ENCODE peak calls at places on chromosomes 13 and 19, in five cellular contexts. X is HepG2, M is IMR-90, Q is GM12878, F is K562. B is an unnamed sample.

GRCh38 chr19:36891768-36892357 is 24.2 kb downstream of the ZNF829 start:
- DNase-seq in Q (no peak), M (no peak), X (no peak), F (no peak), B (no peak)

GRCh38 chr19:52336976-52337375 is 933 bp downstream of the ZNF610 start:
- DNase-seq in Q (no peak), F (no peak), M (peak; percentile 27), X (no peak), B (peak; percentile 45)

GRCh38 chr19:16702123-16702522 is 17.5 kb upstream of the NWD1 start:
- DNase-seq in M (peak; percentile 66), Q (no peak), X (peak; percentile 10), F (no peak), B (peak; percentile 48)

GRCh38 chr13:44165895-44166496 is 207.6 kb upstream of the SERP2 start:
- DNase-seq in Q (no peak), M (no peak), X (no peak), F (no peak), B (no peak)

GRCh38 chr19:56404705-56405056 is 549 bp downstream of the ZNF583 start:
- DNase-seq in Q (no peak), M (no peak), X (no peak), F (peak; percentile 18), B (no peak)

GRCh38 chr13:47066261-47066660 is 169.4 kb upstream of the HTR2A start:
- DNase-seq in Q (no peak), M (peak; percentile 9), F (no peak), X (no peak), B (no peak)

GRCh38 chr13:79320433-79320832 is 85.6 kb downstream of the RBM26 start:
- DNase-seq in Q (no peak), X (no peak), M (no peak), F (no peak), B (no peak)

GRCh38 chr13:65882810-65883209 is 1347.3 kb downstream of the PCDH9 start:
- DNase-seq in M (no peak), Q (no peak), F (no peak), X (no peak), B (no peak)

GRCh38 chr13:42769650-42770049 is 11.7 kb upstream of the FAM216B start:
- DNase-seq in M (no peak), F (no peak), X (no peak), Q (no peak), B (no peak)

GRCh38 chr19:54959840-54960239 is 6.3 kb upstream of the NLRP2 start:
- DNase-seq in F (peak; percentile 53), X (no peak), M (no peak), Q (no peak), B (no peak)

GRCh38 chr13:98089246-98089645 is 53.6 kb upstream of the FARP1 start:
- DNase-seq in M (peak; percentile 76), Q (no peak), X (no peak), F (no peak), B (no peak)

GRCh38 chr19:2856457-2857055 is 10.6 kb upstream of the ZNF556 start:
- DNase-seq in M (no peak), Q (peak; percentile 49), X (no peak), F (no peak), B (no peak)

GRCh38 chr13:75255653-75256052 is 226.3 kb downstream of the TBC1D4 start:
- DNase-seq in X (no peak), Q (no peak), M (no peak), F (no peak), B (no peak)

GRCh38 chr19:38658462-38659306 is 11.2 kb downstream of the ACTN4 start:
- DNase-seq in F (no peak), M (peak; percentile 100), Q (no peak), X (peak; percentile 95), B (no peak)

GRCh38 chr19:38656171-38656981 is 8.9 kb downstream of the ACTN4 start:
- DNase-seq in F (no peak), M (peak; percentile 63), X (peak; percentile 95), Q (no peak), B (no peak)

GRCh38 chr19:38655148-38655824 is 7.8 kb downstream of the ACTN4 start:
- DNase-seq in X (no peak), F (no peak), Q (no peak), M (peak; percentile 54), B (no peak)

GRCh38 chr19:38660724-38661123 is 13.3 kb downstream of the ACTN4 start:
- DNase-seq in F (no peak), M (no peak), Q (no peak), X (no peak), B (no peak)

GRCh38 chr19:38657633-38658222 is 10.3 kb downstream of the ACTN4 start:
- DNase-seq in M (peak; percentile 89), Q (no peak), F (no peak), X (no peak), B (no peak)
- TF ChIP-seq MXI1 in M (no peak), Q (no peak), F (no peak), X (no peak), B (no peak)

GRCh38 chr13:72959643-72960042 is 99.2 kb upstream of the KLF5 start:
- DNase-seq in X (no peak), M (peak; percentile 48), Q (no peak), F (no peak), B (no peak)
- TF ChIP-seq MXI1 in X (no peak), M (no peak), Q (no peak), F (no peak), B (no peak)

DNA sequence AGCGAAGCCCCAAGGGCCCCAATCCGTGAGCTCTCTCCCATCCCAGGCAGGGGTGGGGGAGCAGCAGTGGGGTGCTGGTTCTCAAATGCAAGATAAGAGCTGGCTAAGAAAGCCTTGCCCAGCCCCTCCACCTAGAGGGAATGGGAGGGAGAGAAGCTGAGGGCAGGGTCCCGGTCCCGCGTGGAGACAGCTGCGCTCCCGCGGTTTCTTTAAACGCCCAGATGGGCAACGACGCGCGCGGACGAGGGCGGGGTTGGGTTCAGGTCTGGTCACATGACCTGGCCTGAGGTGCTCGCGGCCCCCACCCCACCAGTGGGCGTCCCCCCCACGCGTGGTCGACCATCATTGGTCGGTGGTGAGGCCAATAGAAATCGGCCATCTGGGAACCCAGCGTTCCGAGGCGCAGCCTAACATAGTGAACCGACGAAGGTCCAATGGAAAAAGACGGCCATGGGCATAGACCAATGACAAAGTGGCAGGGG is 314 bp upstream of the CALR start:
- DNase-seq in F (peak; percentile 99), M (peak; percentile 99), Q (peak; percentile 97), X (peak; percentile 98), B (peak; percentile 96)
- TF ChIP-seq MXI1 in F (no peak), M (peak; percentile 93), Q (peak; percentile 96), X (peak; percentile 65), B (peak; percentile 88)

GRCh38 chr19:6064016-6064702 is 46.1 kb downstream of the RFX2 start:
- DNase-seq in F (no peak), Q (no peak), M (no peak), X (no peak), B (no peak)
- TF ChIP-seq MXI1 in F (no peak), Q (no peak), M (no peak), X (no peak), B (no peak)

GRCh38 chr13:94947965-94948371 is 235.6 kb upstream of the SOX21 start:
- DNase-seq in X (no peak), Q (no peak), F (no peak), M (no peak), B (no peak)

GRCh38 chr13:94952787-94953186 is 240.4 kb upstream of the SOX21 start:
- DNase-seq in M (no peak), Q (no peak), X (no peak), F (no peak), B (no peak)

GRCh38 chr13:94947392-94947791 is 235.0 kb upstream of the SOX21 start:
- DNase-seq in F (no peak), Q (no peak), M (no peak), X (no peak), B (no peak)

GRCh38 chr13:94950303-94950702 is 238.0 kb upstream of the SOX21 start:
- DNase-seq in F (peak; percentile 17), Q (no peak), M (no peak), X (no peak), B (peak; percentile 16)
- TF ChIP-seq MXI1 in F (no peak), Q (no peak), M (no peak), X (no peak), B (no peak)

GRCh38 chr13:40204246-40204645 is 462.2 kb downstream of the FOXO1 start:
- DNase-seq in F (no peak), Q (no peak), M (no peak), X (no peak), B (no peak)
- TF ChIP-seq MXI1 in F (no peak), Q (no peak), M (no peak), X (no peak), B (no peak)

GRCh38 chr13:33871207-33872004 is 53.5 kb downstream of the RFC3 start:
- DNase-seq in F (no peak), X (peak; percentile 54), M (no peak), Q (no peak), B (no peak)
- TF ChIP-seq MXI1 in F (no peak), X (no peak), M (no peak), Q (no peak), B (no peak)

DNA sequence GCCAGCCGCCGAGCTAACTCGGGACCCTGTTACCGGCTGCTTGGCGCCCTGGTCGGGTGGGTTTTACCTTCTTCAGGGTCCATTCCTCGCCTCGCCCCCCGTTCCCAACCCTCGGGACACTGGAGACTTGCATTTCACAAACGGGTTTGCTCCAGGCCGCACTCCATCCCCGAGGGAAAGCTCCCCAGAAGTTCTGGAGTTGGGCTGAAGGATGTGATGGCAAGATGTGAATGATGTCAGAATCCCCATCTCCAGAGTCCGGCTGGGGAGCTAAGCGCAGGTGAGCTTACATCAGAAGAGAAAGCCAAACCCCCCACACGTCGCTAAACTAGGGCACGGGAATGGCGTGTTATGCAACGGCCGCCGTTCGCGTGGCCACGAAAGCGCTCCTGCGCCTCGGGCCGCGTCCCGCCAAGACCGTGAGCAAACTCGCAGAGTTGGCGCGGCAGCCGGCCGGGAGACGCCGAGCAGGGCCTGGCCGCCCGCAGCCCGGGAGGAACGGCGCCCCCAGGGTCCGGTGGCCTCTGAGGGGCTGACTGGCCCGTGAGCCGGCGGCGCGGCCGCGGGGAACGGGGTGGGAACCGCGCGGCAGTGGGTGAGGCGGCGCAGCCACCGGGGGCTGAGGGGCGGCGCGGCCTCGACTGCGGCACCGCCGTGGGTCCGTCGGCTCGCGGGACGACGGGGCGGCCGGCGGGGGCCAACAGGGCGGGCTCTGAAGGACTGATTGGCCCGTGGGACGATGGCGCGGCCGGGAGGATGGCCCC is 1.1 kb downstream of the LATS2 start:
- DNase-seq in X (no peak), F (no peak), M (peak; percentile 51), Q (no peak), B (no peak)
- TF ChIP-seq MXI1 in X (no peak), F (no peak), M (no peak), Q (no peak), B (no peak)

GRCh38 chr19:4556574-4557185 is 2.8 kb downstream of the SEMA6B start:
- DNase-seq in M (no peak), X (no peak), Q (no peak), F (peak; percentile 99), B (peak; percentile 98)
- TF ChIP-seq MXI1 in M (no peak), X (no peak), Q (no peak), F (no peak), B (no peak)

GRCh38 chr13:61770697-61771096 is 355.0 kb upstream of the PCDH20 start:
- DNase-seq in X (no peak), M (no peak), Q (no peak), F (no peak), B (no peak)

GRCh38 chr13:61778531-61778930 is 362.9 kb upstream of the PCDH20 start:
- DNase-seq in M (no peak), Q (no peak), F (no peak), X (no peak), B (no peak)

GRCh38 chr13:61777281-61777680 is 361.6 kb upstream of the PCDH20 start:
- DNase-seq in M (no peak), Q (no peak), F (no peak), X (no peak), B (peak; percentile 22)

GRCh38 chr13:61777902-61778301 is 362.3 kb upstream of the PCDH20 start:
- DNase-seq in X (no peak), F (no peak), M (no peak), Q (no peak), B (no peak)

GRCh38 chr13:61774903-61775302 is 359.3 kb upstream of the PCDH20 start:
- DNase-seq in X (no peak), F (no peak), M (no peak), Q (no peak), B (no peak)
- TF ChIP-seq MXI1 in X (no peak), F (no peak), M (no peak), Q (no peak), B (no peak)